ENCODE peak calls at places on chromosome 1, in five cellular contexts. B is HepG2, A is K562, Q is GM12878, U is H1. X is an unnamed sample.

GRCh38 chr1:167689569-167689925 is 32.2 kb upstream of the MPZL1 start:
- DNase-seq in B (peak; percentile 20), A (no peak), Q (no peak), U (no peak), X (no peak)

GRCh38 chr1:17572264-17572985 is 32.9 kb downstream of the ARHGEF10L start:
- DNase-seq in B (no peak), A (peak; percentile 31), Q (no peak), U (no peak), X (no peak)

GRCh38 chr1:230067871-230068814 is 1.1 kb downstream of the GALNT2 start:
- DNase-seq in B (no peak), A (peak; percentile 66), Q (no peak), U (no peak), X (no peak)

GRCh38 chr1:192810253-192810880 is 1.5 kb downstream of the RGS2 start:
- DNase-seq in B (no peak), A (no peak), Q (no peak), U (no peak), X (no peak)

GRCh38 chr1:217539510-217539909 is 91.4 kb downstream of the GPATCH2 start:
- DNase-seq in B (no peak), A (no peak), Q (no peak), U (no peak), X (no peak)

GRCh38 chr1:72397786-72398185 is 115.4 kb upstream of the NEGR1 start:
- DNase-seq in B (no peak), A (no peak), Q (no peak), U (no peak), X (no peak)

GRCh38 chr1:209617755-209618154 is 34.2 kb downstream of the CAMK1G start:
- DNase-seq in B (no peak), A (no peak), Q (no peak), U (no peak), X (no peak)

GRCh38 chr1:22388666-22389455 is 62.8 kb upstream of the ZBTB40 start:
- DNase-seq in B (no peak), A (no peak), Q (no peak), U (no peak), X (no peak)

GRCh38 chr1:218366322-218367052 is 21.4 kb downstream of the TGFB2 start:
- DNase-seq in B (peak; percentile 86), A (no peak), Q (no peak), U (no peak), X (no peak)

GRCh38 chr1:168774241-168774640 is 45.2 kb upstream of the DPT start:
- DNase-seq in B (no peak), A (no peak), Q (no peak), U (no peak), X (no peak)

GRCh38 chr1:5751171-5751556 is 241.1 kb downstream of the NPHP4 start:
- DNase-seq in B (no peak), A (no peak), Q (no peak), U (no peak), X (no peak)

GRCh38 chr1:3465935-3466321 is 11.5 kb downstream of the ARHGEF16 start:
- DNase-seq in B (no peak), A (no peak), Q (no peak), U (no peak), X (no peak)

GRCh38 chr1:39564941-39565340 is 11.6 kb downstream of the PABPC4 start:
- DNase-seq in B (no peak), A (no peak), Q (no peak), U (no peak), X (no peak)

GRCh38 chr1:190754769-190755168 is 277.1 kb upstream of the BRINP3 start:
- DNase-seq in B (peak; percentile 3), A (peak; percentile 6), Q (no peak), U (no peak), X (peak; percentile 24)

GRCh38 chr1:224502459-224503160 is 68.0 kb upstream of the WDR26 start:
- DNase-seq in B (no peak), A (peak; percentile 40), Q (no peak), U (no peak), X (no peak)

GRCh38 chr1:205629751-205630150 is 2.1 kb downstream of the ELK4 start:
- DNase-seq in B (no peak), A (no peak), Q (no peak), U (no peak), X (no peak)

GRCh38 chr1:245336149-245336983 is 181.6 kb downstream of the KIF26B start:
- DNase-seq in B (no peak), A (no peak), Q (no peak), U (no peak), X (no peak)

GRCh38 chr1:40861227-40862003 is 748 bp downstream of the CITED4 start:
- DNase-seq in B (no peak), A (no peak), Q (no peak), U (no peak), X (no peak)

GRCh38 chr1:93976291-93976690 is 67.1 kb upstream of the GCLM start:
- DNase-seq in B (no peak), A (no peak), Q (no peak), U (no peak), X (no peak)

GRCh38 chr1:2801046-2801445 is 447 bp downstream of the TTC34 start:
- DNase-seq in B (no peak), A (no peak), Q (no peak), U (no peak), X (no peak)

GRCh38 chr1:23610677-23611076 is 51.4 kb upstream of the ID3 start:
- DNase-seq in B (no peak), A (no peak), Q (no peak), U (no peak), X (no peak)

GRCh38 chr1:23613191-23614126 is 54.2 kb upstream of the ID3 start:
- DNase-seq in B (no peak), A (no peak), Q (no peak), U (no peak), X (no peak)

GRCh38 chr1:23609971-23610370 is 50.7 kb upstream of the ID3 start:
- DNase-seq in B (no peak), A (no peak), Q (no peak), U (no peak), X (no peak)

GRCh38 chr1:23611601-23612327 is 52.5 kb upstream of the ID3 start:
- DNase-seq in B (no peak), A (no peak), Q (no peak), U (no peak), X (no peak)

GRCh38 chr1:23607944-23608343 is 48.6 kb upstream of the ID3 start:
- DNase-seq in B (no peak), A (no peak), Q (no peak), U (no peak), X (no peak)
- H3K9ac ChIP-seq in B (no peak overlapping the region), A (no peak overlapping the region), Q (no peak overlapping the region), U (no peak overlapping the region), X (no peak overlapping the region)

GRCh38 chr1:147072371-147073061 is 99.8 kb downstream of the PRKAB2 start:
- DNase-seq in B (no peak), A (no peak), Q (no peak), U (no peak), X (no peak)
- TF ChIP-seq EZH2 in B (no peak), A (no peak), Q (no peak), U (peak; percentile 82), X (no peak)

GRCh38 chr1:47984175-47984789 is 12.9 kb downstream of the TRABD2B start:
- DNase-seq in B (no peak), A (no peak), Q (no peak), U (no peak), X (no peak)
- TF ChIP-seq YY1 in B (no peak), A (no peak), Q (no peak), U (no peak), X (no peak)

DNA sequence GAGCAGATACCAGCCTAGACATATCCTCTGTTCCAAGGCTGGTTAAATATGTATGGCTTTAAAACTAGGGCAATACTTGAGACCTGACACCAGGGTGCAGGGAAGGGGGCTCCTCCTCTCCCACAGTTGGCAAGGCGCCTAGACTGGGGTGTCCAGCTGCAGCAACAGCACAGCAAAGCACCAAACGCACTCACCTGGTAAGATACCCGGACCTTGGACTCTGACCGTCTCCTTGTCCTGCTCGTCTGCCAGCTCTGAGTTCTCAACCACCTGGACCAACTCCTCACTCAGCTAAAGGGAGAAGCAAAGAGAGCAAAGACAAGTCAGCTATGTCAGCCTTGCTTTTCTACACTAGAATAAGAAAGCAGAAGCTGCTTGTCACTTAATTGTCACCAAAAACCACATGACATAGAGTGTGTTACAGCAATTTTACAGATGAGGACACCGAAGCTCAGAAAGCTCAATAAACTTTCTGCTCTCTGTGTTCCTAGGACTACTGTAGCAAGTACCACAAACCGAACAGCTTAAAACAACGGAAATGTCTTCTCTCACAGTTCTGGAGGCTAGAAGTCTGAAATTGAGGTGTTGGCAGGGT is 4.4 kb downstream of the PACC1 start:
- DNase-seq in B (peak; percentile 11), A (no peak), Q (no peak), U (no peak), X (no peak)
- H3K9ac ChIP-seq in B (no peak overlapping the region), A (no peak overlapping the region), Q (no peak overlapping the region), U (no peak overlapping the region), X (no peak overlapping the region)

GRCh38 chr1:37472994-37473393 is 1.4 kb upstream of the ZC3H12A start:
- DNase-seq in B (no peak), A (no peak), Q (no peak), U (no peak), X (no peak)

GRCh38 chr1:37474697-37475379 is 458 bp downstream of the ZC3H12A start:
- DNase-seq in B (no peak), A (peak; percentile 52), Q (no peak), U (no peak), X (no peak)

GRCh38 chr1:37475380-37476086 is 1.2 kb downstream of the ZC3H12A start:
- DNase-seq in B (no peak), A (peak; percentile 45), Q (no peak), U (no peak), X (no peak)

GRCh38 chr1:37473431-37474050 is 839 bp upstream of the ZC3H12A start:
- DNase-seq in B (no peak), A (peak; percentile 75), Q (no peak), U (no peak), X (no peak)

DNA sequence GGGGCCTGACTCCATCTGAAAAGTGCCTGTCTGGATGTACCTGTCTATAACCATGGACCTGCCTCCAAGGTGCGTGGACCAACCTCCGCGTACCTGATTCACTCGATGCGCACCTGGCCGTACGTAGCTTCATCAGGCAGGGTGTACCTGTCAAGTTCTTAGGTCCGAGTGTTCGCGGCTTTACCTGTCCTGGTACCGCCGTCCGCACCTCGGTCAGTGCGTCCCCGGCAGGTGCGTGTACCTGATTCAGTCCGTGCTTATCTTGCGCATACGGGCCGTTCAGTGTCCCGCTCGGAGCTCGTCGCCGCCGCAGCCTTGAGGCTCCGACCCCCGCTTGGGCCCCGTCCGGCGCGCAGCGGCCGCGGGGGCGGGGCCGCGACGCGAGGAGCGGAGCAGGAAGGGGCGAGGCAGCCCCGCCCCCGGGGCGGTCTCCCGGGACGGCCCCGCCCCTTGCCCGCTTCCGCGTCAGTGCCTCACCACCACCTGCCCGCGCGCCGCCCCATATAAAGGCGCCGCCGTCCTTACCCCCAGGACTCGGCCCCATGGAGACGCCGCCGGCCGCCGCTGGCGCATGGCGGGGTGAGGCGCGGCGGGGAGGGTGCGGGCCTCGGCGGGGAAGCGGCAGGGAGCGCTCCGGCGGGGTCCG is at the start of gene ZC3H12A:
- DNase-seq in B (peak; percentile 78), A (peak; percentile 99), Q (peak; percentile 57), U (peak; percentile 70), X (peak; percentile 75)
- TF ChIP-seq EZH2 in B (no peak), A (no peak), Q (no peak), U (no peak), X (no peak)

GRCh38 chr1:219660666-219661463 is 48.0 kb upstream of the ZC3H11B start:
- DNase-seq in B (no peak), A (peak; percentile 76), Q (peak; percentile 27), U (peak; percentile 81), X (peak; percentile 87)
- TF ChIP-seq YY1 in B (no peak), A (no peak), Q (peak; percentile 75), U (peak; percentile 45), X (peak; percentile 84)

GRCh38 chr1:214899908-214900470 is 182.5 kb upstream of the KCNK2 start:
- DNase-seq in B (no peak), A (no peak), Q (no peak), U (no peak), X (no peak)
- H3K9ac ChIP-seq in B (no peak overlapping the region), A (no peak overlapping the region), Q (no peak overlapping the region), U (no peak overlapping the region), X (no peak overlapping the region)

X was measured in HCT116.